ENCODE peak calls at places on chromosome 5, in five cellular contexts. T, L, D, F and Y are unnamed samples.

GRCh38 chr5:157772077-157772613 is 28.6 kb downstream of the LSM11 start:
- DNase-seq in T (no peak), L (no peak), D (no peak), F (no peak), Y (no peak)

GRCh38 chr5:87400305-87400899 is 12.3 kb downstream of the CCNH start:
- DNase-seq in T (peak; percentile 63), L (peak; percentile 13), D (peak; percentile 57), F (peak; percentile 17), Y (peak; percentile 57)

GRCh38 chr5:11062379-11062778 is 301.3 kb upstream of the DAP start:
- DNase-seq in T (no peak), L (no peak), D (no peak), F (no peak), Y (no peak)

GRCh38 chr5:168404366-168404765 is 81.9 kb upstream of the RARS1 start:
- DNase-seq in T (no peak), L (no peak), D (no peak), F (no peak), Y (no peak)

GRCh38 chr5:4614088-4614487 is 526.0 kb upstream of the ADAMTS16 start:
- DNase-seq in T (no peak), L (no peak), D (no peak), F (peak; percentile 1), Y (no peak)

GRCh38 chr5:163352531-163352930 is 84.9 kb upstream of the CCNG1 start:
- DNase-seq in T (no peak), L (no peak), D (no peak), F (no peak), Y (no peak)

GRCh38 chr5:168209561-168209960 is 81.9 kb upstream of the WWC1 start:
- DNase-seq in T (peak; percentile 23), L (no peak), D (no peak), F (no peak), Y (no peak)

GRCh38 chr5:133708451-133708850 is 96.1 kb upstream of the FSTL4 start:
- DNase-seq in T (no peak), L (no peak), D (no peak), F (no peak), Y (no peak)

GRCh38 chr5:65076251-65076869 is 307.6 kb downstream of the CWC27 start:
- DNase-seq in T (peak; percentile 36), L (peak; percentile 45), D (peak; percentile 43), F (peak; percentile 94), Y (peak; percentile 67)

GRCh38 chr5:89125372-89125771 is 242.4 kb upstream of the MEF2C start:
- DNase-seq in T (no peak), L (no peak), D (no peak), F (no peak), Y (no peak)

GRCh38 chr5:143682788-143683419 is 129.1 kb upstream of the HMHB1 start:
- DNase-seq in T (no peak), L (no peak), D (no peak), F (no peak), Y (no peak)

GRCh38 chr5:6419340-6419852 is 29.3 kb upstream of the UBE2QL1 start:
- DNase-seq in T (peak; percentile 89), L (no peak), D (no peak), F (no peak), Y (no peak)

DNA sequence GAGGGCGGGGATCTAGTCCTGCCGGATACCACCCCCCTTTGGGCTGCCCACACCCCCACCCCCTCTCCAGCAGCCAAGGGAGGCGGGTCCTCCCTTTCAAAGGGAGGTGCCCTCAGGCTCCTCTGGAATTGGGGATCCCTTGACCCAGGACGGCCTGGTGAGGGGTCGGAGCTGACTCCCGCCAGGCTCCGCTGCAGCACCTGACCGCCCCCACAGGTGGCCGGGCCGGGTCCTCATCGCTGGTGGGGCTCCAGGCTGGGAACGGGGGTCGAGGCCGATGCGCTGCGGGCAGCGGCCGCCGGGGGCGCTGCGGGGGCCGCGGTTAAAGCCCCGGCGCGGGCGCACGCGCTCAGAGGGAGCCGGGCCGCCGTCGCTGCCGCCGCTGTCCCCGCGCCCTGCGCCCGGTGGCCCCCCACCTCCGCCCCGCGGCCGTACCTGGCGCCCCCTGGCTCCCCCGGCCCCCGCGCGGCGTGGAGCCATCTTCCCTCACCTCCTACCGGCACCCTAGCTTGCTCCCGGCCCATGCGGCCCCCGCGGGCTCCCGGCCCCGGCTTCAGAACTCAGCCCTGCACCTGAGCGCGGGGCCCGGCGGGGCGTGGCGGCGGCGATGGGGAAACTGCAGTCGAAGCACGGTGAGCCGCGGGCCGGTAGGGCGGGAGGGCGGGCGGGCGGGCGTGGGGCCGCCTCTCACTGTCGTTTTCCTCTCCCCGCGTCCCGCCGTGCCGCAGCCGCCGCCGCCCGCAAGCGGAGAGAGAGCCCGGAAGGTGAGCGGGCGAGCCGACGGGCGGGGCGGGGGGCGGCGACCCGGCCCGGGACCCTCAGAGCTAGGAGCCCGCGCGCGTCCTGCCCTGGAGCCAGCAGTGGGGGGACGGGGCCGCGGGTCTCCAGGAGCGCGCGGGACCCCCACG is at the start of gene NKD2:
- DNase-seq in T (peak; percentile 10), L (no peak), D (peak; percentile 75), F (peak; percentile 53), Y (peak; percentile 60)
- TF ChIP-seq POLR2A in T (no peak), L (no peak), D (peak; percentile 68), F (no peak), Y (peak; percentile 72)

GRCh38 chr5:60338846-60339245 is 361.1 kb downstream of the DEPDC1B start:
- DNase-seq in T (no peak), L (no peak), D (no peak), F (no peak), Y (no peak)

GRCh38 chr5:60335913-60336312 is 364.1 kb downstream of the DEPDC1B start:
- DNase-seq in T (no peak), L (no peak), D (no peak), F (no peak), Y (no peak)

GRCh38 chr5:60332244-60333018 is 367.5 kb downstream of the DEPDC1B start:
- DNase-seq in T (no peak), L (no peak), D (peak; percentile 13), F (no peak), Y (peak; percentile 16)

GRCh38 chr5:60334281-60334713 is 365.7 kb downstream of the DEPDC1B start:
- DNase-seq in T (no peak), L (peak; percentile 18), D (peak; percentile 4), F (no peak), Y (peak; percentile 25)

DNA sequence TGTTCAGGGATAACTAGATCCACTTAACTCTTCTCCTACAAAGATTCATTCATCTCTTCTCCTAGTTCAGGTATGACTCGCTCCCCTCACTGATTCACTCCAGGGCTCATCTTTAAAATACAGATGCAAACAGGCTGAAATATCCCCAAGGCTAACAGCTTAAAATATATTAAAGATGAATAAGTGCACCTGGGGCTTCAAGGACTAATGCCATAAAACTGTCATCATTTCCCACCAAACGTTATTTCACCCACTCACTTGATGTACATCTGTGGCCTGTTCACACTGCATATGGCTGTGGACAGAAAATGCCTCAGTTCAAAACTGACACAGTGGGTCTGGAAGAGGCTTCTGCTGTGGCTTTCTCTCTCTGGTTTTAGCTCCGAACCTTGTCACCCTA is 366.9 kb downstream of the DEPDC1B start:
- DNase-seq in T (no peak), L (no peak), D (no peak), F (no peak), Y (no peak)
- TF ChIP-seq MYC in T (no peak), L (no peak), D (no peak), F (no peak), Y (no peak)

DNA sequence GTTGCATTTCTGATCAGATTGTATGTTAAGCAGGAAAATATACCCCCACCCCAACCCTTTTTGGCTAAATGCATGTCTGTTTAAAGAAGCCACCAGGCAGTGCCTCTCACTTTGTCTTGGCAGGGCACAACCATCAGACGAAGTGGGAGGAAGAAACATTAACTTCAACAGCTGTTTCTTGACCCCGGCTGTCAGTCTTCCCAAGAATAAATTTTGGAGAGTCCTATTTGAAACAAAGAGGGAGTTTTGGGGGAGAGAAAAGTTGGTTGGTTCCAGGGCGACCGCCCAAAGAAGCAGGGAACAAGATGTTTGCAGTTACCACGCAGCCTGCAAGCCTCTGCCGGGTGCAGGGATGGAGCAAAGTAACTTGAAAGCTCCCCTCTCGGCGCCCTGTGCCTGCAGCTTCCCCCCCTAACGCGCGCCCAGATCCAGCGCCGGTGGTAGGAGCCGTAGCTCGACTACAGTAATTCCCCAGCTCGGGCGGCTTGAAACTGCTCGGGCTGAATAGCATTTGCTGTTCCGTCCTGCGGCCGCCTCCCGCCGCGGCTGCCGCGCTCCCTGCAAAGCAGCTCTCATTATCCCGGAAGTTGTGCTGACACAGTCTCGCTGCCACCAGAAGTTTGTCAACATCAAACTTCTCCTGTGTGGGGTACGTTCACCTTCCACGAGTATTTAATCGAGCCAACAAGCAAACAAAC is 100.7 kb upstream of the SSBP2 start:
- DNase-seq in T (peak; percentile 94), L (peak; percentile 58), D (peak; percentile 89), F (peak; percentile 96), Y (peak; percentile 97)
- TF ChIP-seq POLR2A in T (peak; percentile 88), L (no peak), D (no peak), F (peak; percentile 69), Y (peak; percentile 70)

DNA sequence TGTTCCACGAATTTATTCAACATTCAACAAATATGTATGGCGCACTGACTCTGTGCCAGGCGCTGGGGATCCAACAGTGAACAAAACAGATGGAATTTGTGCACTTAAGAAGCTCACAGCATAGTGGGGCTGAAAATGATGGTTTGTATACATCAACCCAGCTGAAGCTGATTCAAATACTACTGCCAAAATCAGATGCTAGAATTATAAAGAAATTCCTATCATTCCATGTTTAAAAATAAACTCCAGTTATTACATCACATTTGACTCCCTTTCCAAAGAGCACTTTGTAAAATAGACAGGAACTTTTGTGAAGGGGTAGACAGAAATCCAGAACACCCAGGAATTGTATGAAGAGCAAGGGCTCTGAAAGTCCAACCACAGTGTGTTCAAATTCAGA is 54.1 kb downstream of the ZNF608 start:
- DNase-seq in T (no peak), L (no peak), D (no peak), F (no peak), Y (no peak)
- TF ChIP-seq MYC in T (no peak), L (no peak), D (no peak), F (no peak), Y (no peak)

GRCh38 chr5:27388755-27389154 is 350.4 kb upstream of the CDH9 start:
- DNase-seq in T (no peak), L (peak; percentile 12), D (no peak), F (no peak), Y (no peak)

DNA sequence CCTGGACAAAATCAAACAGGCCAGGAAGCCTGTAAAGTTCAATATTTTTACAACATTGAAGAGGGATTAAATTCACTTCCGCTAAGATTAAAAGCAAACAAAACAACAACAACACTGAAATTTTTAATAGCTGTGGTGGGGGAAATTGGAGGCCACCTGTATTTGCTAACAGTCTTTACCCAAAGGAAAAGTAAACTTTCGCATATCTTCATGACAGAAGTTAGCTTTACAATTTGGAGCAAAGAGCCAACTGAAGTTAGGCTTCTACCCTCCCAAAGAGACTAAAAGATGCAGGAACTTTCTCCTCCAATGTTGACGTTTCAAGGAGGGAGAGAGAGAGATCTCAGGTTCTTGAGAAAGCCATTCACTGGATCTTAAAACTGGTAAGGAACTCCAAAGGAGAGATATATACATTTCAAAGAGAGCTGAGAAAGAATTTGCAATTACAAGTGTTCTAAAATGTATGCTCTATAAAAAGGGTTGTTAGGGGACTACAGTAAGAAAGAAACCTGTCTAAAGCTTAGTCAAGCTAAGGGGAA is 349.2 kb upstream of the CDH9 start:
- DNase-seq in T (no peak), L (no peak), D (no peak), F (no peak), Y (no peak)
- TF ChIP-seq POLR2A in T (no peak), L (no peak), D (no peak), F (no peak), Y (no peak)